ENCODE peak calls at places on chromosomes 1 and 21, in seven cellular contexts. T is IMR-90, M is coronary artery, S is neural progenitor cell, D is neural crest cell, I is left ventricle myocardium inferior, X is retinal pigment epithelial cell. U is an unnamed sample.
A peak's percentile ranks its signal among the peaks of the same experiment; 100 is the strongest.

GRCh38 chr1:161223805-161224694 is 622 bp upstream of the APOA2 start:
- DNase-seq in I (no peak), T (no peak), S (no peak), X (no peak), D (no peak), M (no peak), U (no peak)

GRCh38 chr1:99602404-99602969 is 43.4 kb upstream of the PALMD start:
- DNase-seq in T (no peak), X (no peak), D (no peak), I (no peak), S (no peak), M (no peak), U (no peak)

GRCh38 chr1:17162941-17163340 is 42.0 kb upstream of the PADI1 start:
- DNase-seq in T (no peak), D (no peak), X (no peak), I (no peak), M (peak; percentile 49), S (no peak), U (no peak)

GRCh38 chr1:1624443-1625403 is 7.2 kb upstream of the MMP23B start:
- DNase-seq in D (no peak), S (no peak), T (no peak), M (no peak), X (no peak), I (peak; percentile 80), U (peak; percentile 43)

GRCh38 chr1:225466848-225467192 is 39.0 kb upstream of the LBR start:
- DNase-seq in I (no peak), T (no peak), D (no peak), X (no peak), S (no peak), M (no peak), U (no peak)

GRCh38 chr1:232868793-232869491 is 63.7 kb downstream of the MAP10 start:
- DNase-seq in S (no peak), M (no peak), I (no peak), D (no peak), X (peak; percentile 23), T (peak; percentile 83), U (no peak)

GRCh38 chr1:184210048-184210447 is 158.5 kb downstream of the TSEN15 start:
- DNase-seq in S (no peak), X (peak; percentile 72), I (no peak), D (no peak), M (no peak), T (peak; percentile 42), U (no peak)

GRCh38 chr1:209397910-209398309 is 185.6 kb upstream of the CAMK1G start:
- DNase-seq in T (no peak), I (no peak), M (no peak), D (no peak), X (no peak), S (no peak), U (no peak)

GRCh38 chr1:173868266-173869107 is at the start of gene ZBTB37:
- DNase-seq in M (peak; percentile 89), I (peak; percentile 88), D (peak; percentile 74), S (peak; percentile 96), X (no peak), T (peak; percentile 38), U (no peak)

GRCh38 chr1:75330633-75331032 is 196.4 kb downstream of the LHX8 start:
- DNase-seq in I (no peak), M (no peak), T (no peak), S (no peak), X (no peak), D (no peak), U (no peak)

GRCh38 chr1:6936308-6936675 is 151.0 kb downstream of the CAMTA1 start:
- DNase-seq in T (no peak), I (no peak), X (no peak), D (no peak), S (no peak), M (no peak), U (no peak)

GRCh38 chr1:71839876-71840275 is 442.5 kb downstream of the NEGR1 start:
- DNase-seq in D (no peak), S (no peak), X (no peak), I (no peak), T (no peak), M (no peak), U (no peak)

GRCh38 chr1:88228153-88228552 is 455.9 kb upstream of the PKN2 start:
- DNase-seq in I (no peak), S (no peak), X (no peak), D (no peak), M (no peak), T (no peak), U (no peak)

GRCh38 chr1:45266151-45266801 is 59.9 kb upstream of the ZSWIM5 start:
- DNase-seq in S (no peak), D (no peak), T (peak; percentile 91), X (peak; percentile 6), M (no peak), I (peak; percentile 66), U (no peak)

GRCh38 chr1:23343246-23344110 is 606 bp downstream of the HNRNPR start:
- DNase-seq in T (peak; percentile 82), X (no peak), I (no peak), M (peak; percentile 77), D (peak; percentile 31), S (peak; percentile 80), U (no peak)

GRCh38 chr1:31051611-31052010 is 13.9 kb downstream of the PUM1 start:
- DNase-seq in I (no peak), D (no peak), X (no peak), T (no peak), S (no peak), M (no peak), U (no peak)

GRCh38 chr1:28437260-28437923 is 67.9 kb downstream of the PHACTR4 start:
- DNase-seq in X (peak; percentile 77), S (peak; percentile 4), D (no peak), T (peak; percentile 80), I (no peak), M (no peak), U (no peak)

DNA sequence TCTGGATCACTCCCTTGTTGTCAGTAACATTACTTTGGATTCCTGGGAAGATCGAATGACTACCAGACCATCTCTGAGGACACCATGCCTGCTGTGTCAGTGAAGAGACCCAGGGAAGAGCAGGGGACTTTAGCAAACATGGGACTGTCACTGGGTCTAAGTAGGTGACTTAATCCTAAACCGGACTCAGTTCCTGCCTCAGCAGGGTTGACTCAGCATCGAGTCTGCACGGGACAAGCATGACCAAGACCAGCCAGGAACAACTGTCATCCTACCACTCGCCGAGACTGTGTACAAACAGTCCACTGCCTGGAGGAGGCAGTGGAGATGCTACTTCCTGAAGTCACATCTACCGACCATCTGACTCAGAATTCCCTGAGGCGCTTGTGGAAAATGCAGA is 53.2 kb upstream of the RAB4A start:
- DNase-seq in X (no peak), D (no peak), I (no peak), M (no peak), T (no peak), S (no peak), U (peak; percentile 71)
- TF ChIP-seq CTCF in X (no peak), D (no peak), I (no peak), M (no peak), T (no peak), S (no peak), U (no peak)

GRCh38 chr1:156608981-156609380 is 7.7 kb upstream of the GPATCH4 start:
- DNase-seq in X (no peak), D (no peak), M (no peak), I (no peak), T (no peak), S (peak; percentile 58), U (no peak)
- TF ChIP-seq CTCF in X (peak; percentile 72), D (peak; percentile 74), M (no peak), I (peak; percentile 40), T (peak; percentile 46), S (peak; percentile 64), U (peak; percentile 74)

GRCh38 chr1:240114222-240114621 is 22.5 kb downstream of the FMN2 start:
- DNase-seq in X (no peak), M (no peak), D (no peak), T (no peak), S (peak; percentile 33), I (no peak), U (no peak)

GRCh38 chr1:240115831-240116230 is 24.1 kb downstream of the FMN2 start:
- DNase-seq in I (no peak), S (no peak), D (no peak), T (no peak), M (no peak), X (no peak), U (no peak)

GRCh38 chr1:240109920-240110685 is 18.4 kb downstream of the FMN2 start:
- DNase-seq in X (no peak), D (no peak), T (no peak), M (no peak), S (no peak), I (no peak), U (no peak)

GRCh38 chr1:240109130-240109529 is 17.4 kb downstream of the FMN2 start:
- DNase-seq in D (no peak), I (no peak), X (no peak), T (no peak), M (no peak), S (no peak), U (no peak)

GRCh38 chr1:240111558-240111957 is 19.9 kb downstream of the FMN2 start:
- DNase-seq in T (no peak), M (no peak), X (no peak), S (no peak), I (no peak), D (no peak), U (no peak)
- TF ChIP-seq CTCF in T (no peak), M (no peak), X (peak; percentile 7), S (no peak), I (no peak), D (no peak), U (no peak)

GRCh38 chr21:38126677-38127271 is 130.0 kb upstream of the KCNJ15 start:
- DNase-seq in T (peak; percentile 33), M (no peak), S (peak; percentile 80), D (peak; percentile 75), I (peak; percentile 35), X (no peak), U (peak; percentile 52)
- TF ChIP-seq CTCF in T (peak; percentile 77), M (peak; percentile 56), S (peak; percentile 83), D (peak; percentile 80), I (peak; percentile 76), X (peak; percentile 90), U (peak; percentile 77)

GRCh38 chr1:223531742-223532341 is 133.7 kb downstream of the CAPN8 start:
- DNase-seq in X (no peak), I (peak; percentile 24), S (peak; percentile 72), T (peak; percentile 19), D (peak; percentile 67), M (no peak), U (no peak)
- TF ChIP-seq CTCF in X (peak; percentile 93), I (peak; percentile 65), S (peak; percentile 90), T (peak; percentile 53), D (peak; percentile 74), M (no peak), U (peak; percentile 79)

DNA sequence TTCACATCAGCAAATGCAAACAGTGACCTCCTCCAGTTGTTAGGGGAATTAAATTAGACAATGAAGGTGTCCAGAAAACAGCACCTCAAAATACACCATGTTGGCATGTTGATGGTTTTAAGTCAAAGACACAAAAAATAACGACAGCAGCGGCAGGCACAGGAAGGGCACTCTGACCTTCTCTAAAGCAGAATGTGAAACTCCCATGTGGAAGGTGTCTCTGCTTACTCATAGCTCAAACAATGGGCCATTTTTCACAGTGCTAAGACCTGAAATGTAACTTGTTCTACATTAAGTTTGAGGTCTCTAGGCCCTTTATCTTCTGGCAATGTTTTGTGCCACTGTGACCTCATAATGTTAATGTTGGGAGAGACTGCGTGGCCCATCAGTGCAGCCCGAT is 105.6 kb upstream of the RAB4A start:
- DNase-seq in X (no peak), S (no peak), D (no peak), T (no peak), I (no peak), M (no peak), U (no peak)
- TF ChIP-seq CTCF in X (no peak), S (no peak), D (no peak), T (no peak), I (no peak), M (no peak), U (no peak)

GRCh38 chr1:155124503-155125463 is 2.9 kb upstream of the EFNA1 start:
- DNase-seq in X (no peak), T (peak; percentile 38), S (peak; percentile 40), M (no peak), I (no peak), D (no peak), U (no peak)
- TF ChIP-seq CTCF in X (no peak), T (no peak), S (no peak), M (no peak), I (no peak), D (no peak), U (no peak)